ENCODE peak calls at places on chromosomes 13 and 19, in four cellular contexts. One of them, this sample, is unnamed.

GRCh38 chr19:49749055-49749716 is 13.9 kb downstream of the TSKS start:
- DNase-seq in GM23338: peak; percentile 71
- DNase-seq in HS-5: no peak
- DNase-seq in ecto neural progenitor cell: no peak
- DNase-seq in this sample: no peak

GRCh38 chr19:5130371-5131030 is 161.6 kb downstream of the KDM4B start:
- DNase-seq in GM23338: no peak
- DNase-seq in HS-5: no peak
- DNase-seq in ecto neural progenitor cell: no peak
- DNase-seq in this sample: no peak

GRCh38 chr19:47109541-47110375 is 3.8 kb downstream of the ZC3H4 start:
- DNase-seq in GM23338: peak; percentile 52
- DNase-seq in HS-5: no peak
- DNase-seq in ecto neural progenitor cell: no peak
- DNase-seq in this sample: no peak

GRCh38 chr19:18507021-18507726 is 14.7 kb downstream of the ELL start:
- DNase-seq in GM23338: no peak
- DNase-seq in HS-5: no peak
- DNase-seq in ecto neural progenitor cell: no peak
- DNase-seq in this sample: no peak

GRCh38 chr19:2494084-2494446 is 18.1 kb downstream of the GADD45B start:
- DNase-seq in GM23338: no peak
- DNase-seq in HS-5: no peak
- DNase-seq in ecto neural progenitor cell: peak; percentile 50
- DNase-seq in this sample: no peak

GRCh38 chr13:107866007-107866665 is 349.2 kb downstream of the LIG4 start:
- DNase-seq in GM23338: peak; percentile 63
- DNase-seq in HS-5: no peak
- DNase-seq in ecto neural progenitor cell: peak; percentile 71
- DNase-seq in this sample: peak; percentile 43

GRCh38 chr19:55253842-55254624 is 4.8 kb downstream of the PPP6R1 start:
- DNase-seq in GM23338: peak; percentile 28
- DNase-seq in HS-5: no peak
- DNase-seq in ecto neural progenitor cell: no peak
- DNase-seq in this sample: no peak

GRCh38 chr13:112150352-112150751 is 83.4 kb downstream of the SOX1 start:
- DNase-seq in GM23338: no peak
- DNase-seq in HS-5: no peak
- DNase-seq in ecto neural progenitor cell: no peak
- DNase-seq in this sample: no peak

GRCh38 chr19:14519860-14520407 is 1.7 kb upstream of the DNAJB1 start:
- DNase-seq in GM23338: no peak
- DNase-seq in HS-5: peak; percentile 70
- DNase-seq in ecto neural progenitor cell: no peak
- DNase-seq in this sample: no peak

GRCh38 chr13:20610006-20610405 is 43.0 kb downstream of the IFT88 start:
- DNase-seq in GM23338: peak; percentile 3
- DNase-seq in HS-5: no peak
- DNase-seq in ecto neural progenitor cell: no peak
- DNase-seq in this sample: no peak

This sample was measured in neuronal stem cell.